ENCODE peak calls at places on chromosomes 1 and 21, in four cellular contexts. K, X, V and I are unnamed samples.

GRCh38 chr1:118247593-118247992 is 62.6 kb upstream of the SPAG17 start:
- DNase-seq in K (no peak), X (no peak), V (no peak), I (no peak)

GRCh38 chr1:179126338-179127060 is 44.6 kb downstream of the TOR3A start:
- DNase-seq in K (no peak), X (no peak), V (no peak), I (no peak)

GRCh38 chr21:40686526-40686925 is 160.4 kb downstream of the DSCAM start:
- DNase-seq in K (no peak), X (no peak), V (no peak), I (no peak)

GRCh38 chr1:220124542-220124941 is 30.6 kb downstream of the IARS2 start:
- DNase-seq in K (no peak), X (no peak), V (no peak), I (no peak)

GRCh38 chr1:247338723-247339270 is 7.1 kb upstream of the ZNF496 start:
- DNase-seq in K (no peak), X (no peak), V (no peak), I (no peak)

GRCh38 chr1:53311909-53312305 is 16.0 kb downstream of the LRP8 start:
- DNase-seq in K (no peak), X (no peak), V (no peak), I (no peak)

GRCh38 chr1:86471296-86471695 is 2.6 kb downstream of the CLCA1 start:
- DNase-seq in K (no peak), X (no peak), V (no peak), I (no peak)

GRCh38 chr1:223887724-223888428 is 42.1 kb upstream of the TP53BP2 start:
- DNase-seq in K (no peak), X (no peak), V (no peak), I (no peak)

GRCh38 chr1:221157026-221157761 is 278.0 kb downstream of the HLX start:
- DNase-seq in K (no peak), X (no peak), V (no peak), I (peak; percentile 31)

GRCh38 chr1:160217466-160218165 is 12.4 kb downstream of the PEA15 start:
- DNase-seq in K (no peak), X (no peak), V (no peak), I (no peak)

GRCh38 chr1:175072131-175072941 is 4.7 kb downstream of the TNN start:
- DNase-seq in K (no peak), X (peak; percentile 40), V (no peak), I (peak; percentile 68)

GRCh38 chr1:93015590-93015989 is 54.3 kb upstream of the DIPK1A start:
- DNase-seq in K (no peak), X (no peak), V (no peak), I (no peak)

GRCh38 chr1:16248603-16249534 is 11.9 kb upstream of the CPLANE2 start:
- DNase-seq in K (no peak), X (peak; percentile 86), V (no peak), I (peak; percentile 70)

GRCh38 chr1:24908591-24909259 is 21.4 kb downstream of the RUNX3 start:
- DNase-seq in K (peak; percentile 4), X (no peak), V (no peak), I (no peak)

GRCh38 chr1:230285351-230285750 is 140.8 kb downstream of the PGBD5 start:
- DNase-seq in K (no peak), X (no peak), V (no peak), I (no peak)

GRCh38 chr1:37811027-37811655 is 3.1 kb upstream of the YRDC start:
- DNase-seq in K (peak; percentile 62), X (peak; percentile 48), V (peak; percentile 74), I (peak; percentile 74)

GRCh38 chr1:101995984-101996731 is 568 bp downstream of the OLFM3 start:
- DNase-seq in K (no peak), X (no peak), V (no peak), I (no peak)

GRCh38 chr1:101996830-101997485 is at the start of gene OLFM3:
- DNase-seq in K (no peak), X (no peak), V (peak; percentile 61), I (peak; percentile 49)

GRCh38 chr1:101992816-101993575 is 3.7 kb downstream of the OLFM3 start:
- DNase-seq in K (no peak), X (no peak), V (no peak), I (no peak)

DNA sequence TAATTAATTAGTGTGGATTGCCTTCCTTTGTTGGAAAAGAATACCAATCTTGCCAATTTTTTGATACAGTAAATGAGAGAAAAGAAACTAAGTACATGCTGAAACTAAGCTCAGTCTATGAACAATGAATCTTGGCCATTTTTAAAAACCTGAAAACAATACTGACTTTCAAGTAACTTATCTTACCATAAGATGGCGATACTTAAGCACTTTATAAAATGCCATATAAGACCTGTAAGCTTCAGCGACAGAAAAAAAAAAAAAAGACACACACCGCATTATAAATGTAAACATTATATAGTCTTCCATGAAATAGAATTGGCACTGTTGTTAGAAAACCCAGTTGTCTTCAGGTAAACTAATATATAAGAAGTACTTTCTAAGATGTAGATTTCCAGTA is 3.0 kb downstream of the OLFM3 start:
- DNase-seq in K (no peak), X (no peak), V (no peak), I (no peak)
- TF ChIP-seq CTCF in K (no peak), X (no peak), V (peak; percentile 41), I (no peak)

GRCh38 chr21:14484188-14485009 is 61.7 kb downstream of the SAMSN1 start:
- DNase-seq in K (no peak), X (no peak), V (no peak), I (no peak)

GRCh38 chr21:14482165-14482564 is 64.0 kb downstream of the SAMSN1 start:
- DNase-seq in K (peak; percentile 13), X (no peak), V (no peak), I (no peak)

GRCh38 chr21:14474995-14475394 is 71.1 kb downstream of the SAMSN1 start:
- DNase-seq in K (no peak), X (no peak), V (no peak), I (no peak)

GRCh38 chr21:14479387-14479786 is 66.7 kb downstream of the SAMSN1 start:
- DNase-seq in K (no peak), X (no peak), V (no peak), I (no peak)

DNA sequence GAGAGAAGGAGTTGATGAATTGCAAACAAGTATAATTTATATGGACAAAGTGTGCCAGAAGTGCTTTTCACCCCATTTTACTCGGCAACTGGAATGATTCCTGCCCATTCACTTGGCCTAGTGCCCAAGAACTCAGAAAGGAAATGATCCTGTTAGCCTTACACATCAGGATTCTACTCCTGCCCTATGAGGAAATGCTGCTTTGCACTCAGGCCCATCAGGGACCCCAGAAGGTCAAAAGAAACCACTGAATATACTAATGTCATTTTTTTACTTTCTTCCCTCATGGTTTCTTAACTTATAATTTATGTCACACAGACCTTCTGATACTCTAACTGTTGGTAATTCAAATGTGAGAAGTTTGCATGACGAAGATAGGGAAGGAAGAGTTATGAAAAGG is 65.5 kb downstream of the SAMSN1 start:
- DNase-seq in K (no peak), X (no peak), V (no peak), I (no peak)
- TF ChIP-seq CTCF in K (no peak), X (no peak), V (no peak), I (no peak)

DNA sequence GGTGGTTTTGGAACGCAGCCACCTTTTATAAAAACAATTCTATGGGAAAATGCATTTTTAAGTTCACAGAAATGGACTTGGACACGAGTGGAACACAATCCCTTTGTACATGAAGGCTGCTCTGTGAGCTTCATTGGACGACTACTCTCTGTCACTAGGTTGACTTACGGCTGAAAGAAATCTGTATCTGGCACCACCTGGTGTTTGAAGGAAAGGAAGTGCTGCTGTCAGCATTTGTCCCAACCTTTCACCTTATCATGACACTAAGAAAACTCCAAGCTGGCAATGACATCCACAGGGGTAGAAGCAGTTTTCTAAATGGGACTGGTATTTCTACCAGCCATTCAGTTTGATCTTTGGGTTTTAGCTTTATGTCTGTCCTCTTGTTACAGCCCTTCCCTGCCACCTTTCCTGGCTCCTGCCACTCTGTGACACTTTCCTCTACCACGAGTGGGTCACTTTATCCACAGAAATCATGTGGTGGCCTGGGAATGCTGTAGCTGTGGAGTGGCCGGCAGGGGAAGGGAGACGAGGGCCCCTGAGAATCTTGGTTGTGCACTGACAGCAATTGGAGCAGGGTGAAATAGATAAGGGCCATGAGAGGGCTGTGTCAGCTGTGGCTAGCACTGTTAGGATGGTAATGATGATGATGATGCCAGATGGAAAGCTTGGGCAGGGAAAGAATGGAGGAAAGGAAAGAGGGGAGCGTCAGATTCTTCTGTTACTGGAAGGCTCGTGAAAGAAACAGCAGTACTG is 85.2 kb downstream of the TBX19 start:
- DNase-seq in K (no peak), X (no peak), V (no peak), I (no peak)
- TF ChIP-seq CTCF in K (no peak), X (peak; percentile 38), V (no peak), I (no peak)

GRCh38 chr1:202599669-202600431 is 110.4 kb downstream of the SYT2 start:
- DNase-seq in K (no peak), X (peak; percentile 54), V (peak; percentile 36), I (peak; percentile 84)
- TF ChIP-seq CTCF in K (no peak), X (peak; percentile 83), V (peak; percentile 78), I (peak; percentile 65)

DNA sequence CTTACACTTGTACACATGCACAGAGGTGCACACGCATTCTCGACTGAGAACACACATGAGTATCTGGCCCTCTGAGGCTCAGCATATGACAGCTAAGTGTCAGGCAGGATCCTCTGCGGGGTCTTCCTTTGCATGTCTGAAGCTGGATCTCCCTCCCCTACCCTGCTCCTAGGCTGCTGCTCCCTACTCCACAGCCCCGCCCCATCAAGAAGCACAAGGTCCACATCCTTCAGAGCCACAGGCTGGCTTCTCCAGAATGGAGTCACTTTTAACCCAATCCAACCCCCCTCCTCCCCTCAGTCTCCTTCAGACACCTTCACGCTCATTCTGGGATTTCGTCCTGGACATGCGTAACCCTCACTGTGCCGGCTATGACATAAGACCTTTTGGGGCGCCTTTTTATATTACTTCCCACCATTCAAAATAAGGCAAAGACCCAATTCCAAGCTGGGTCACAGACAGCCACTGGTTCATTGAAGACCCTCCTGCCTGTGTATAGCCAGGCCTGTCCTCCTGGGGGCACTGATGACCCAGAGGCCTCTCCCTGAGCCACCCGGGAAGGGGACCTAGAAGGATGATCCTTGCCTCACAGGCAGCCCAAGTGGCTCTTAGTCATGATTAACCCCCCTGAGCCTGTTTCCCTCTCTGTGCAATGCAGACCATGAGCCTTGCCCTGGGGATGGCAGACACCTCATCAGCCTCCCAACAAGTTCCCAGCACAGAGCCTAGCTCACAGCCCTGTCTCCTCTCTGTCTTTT is 4.7 kb downstream of the ADGRB2 start:
- DNase-seq in K (no peak), X (no peak), V (no peak), I (no peak)
- TF ChIP-seq CTCF in K (no peak), X (no peak), V (no peak), I (no peak)

GRCh38 chr1:102550729-102551384 is 554.1 kb upstream of the OLFM3 start:
- DNase-seq in K (no peak), X (no peak), V (no peak), I (no peak)
- TF ChIP-seq CTCF in K (no peak), X (no peak), V (peak; percentile 49), I (peak; percentile 33)